ENCODE peak calls at places on chromosomes 4 and X, in six cellular contexts. B, S, R, H, V and D are unnamed samples.

GRCh38 chr4:55318541-55319129 is 27.4 kb upstream of the SRD5A3 start:
- DNase-seq in B (no peak), S (no peak), R (no peak), H (no peak), V (no peak), D (no peak)

GRCh38 chr4:55830741-55831140 is 11.2 kb downstream of the EXOC1L start:
- DNase-seq in B (no peak), S (no peak), R (no peak), H (no peak), V (no peak), D (no peak)

GRCh38 chrX:85506871-85507270 is 127.4 kb upstream of the POF1B start:
- DNase-seq in B (no peak), S (no peak), R (no peak), H (no peak), V (no peak), D (no peak)

GRCh38 chr4:20254517-20255250 is 3.0 kb downstream of the SLIT2 start:
- DNase-seq in B (no peak), S (no peak), R (peak), H (no peak), V (no peak), D (peak)

GRCh38 chr4:137125011-137125410 is 407.3 kb downstream of the PCDH18 start:
- DNase-seq in B (no peak), S (no peak), R (no peak), H (no peak), V (no peak), D (no peak)

GRCh38 chr4:40630335-40631021 is 814 bp upstream of the RBM47 start:
- DNase-seq in B (peak), S (no peak), R (peak), H (no peak), V (peak), D (peak)

GRCh38 chrX:40152173-40152705 is 54.5 kb upstream of the BCOR start:
- DNase-seq in B (no peak), S (peak), R (no peak), H (no peak), V (no peak), D (no peak)

GRCh38 chr4:135464311-135464710 is 1262.7 kb upstream of the PABPC4L start:
- DNase-seq in B (no peak), S (no peak), R (no peak), H (no peak), V (no peak), D (no peak)

DNA sequence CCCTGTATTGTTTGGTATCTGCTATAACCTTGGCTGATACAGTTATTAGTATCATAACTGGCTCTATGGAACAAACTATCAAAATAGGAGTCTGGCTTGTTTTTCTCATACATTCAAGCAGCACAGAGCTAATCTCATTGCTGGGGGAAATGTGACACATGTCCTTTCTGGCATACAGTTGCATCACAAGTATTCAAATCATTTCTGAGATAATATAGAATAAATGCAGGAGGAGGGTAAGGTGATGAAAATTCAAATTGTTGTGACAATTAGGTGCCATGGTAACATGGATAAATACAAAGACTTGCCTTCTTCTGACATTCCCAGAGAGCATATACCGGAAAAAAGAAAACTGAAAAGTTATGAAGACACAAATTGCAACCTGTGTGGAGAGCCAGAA is 2706.8 kb downstream of the ARAP2 start:
- DNase-seq in B (no peak), S (no peak), R (no peak), H (no peak), V (no peak), D (no peak)
- TF ChIP-seq POLR2AphosphoS5 in B (no peak), S (no peak), R (no peak), H (no peak), V (no peak), D (no peak)

GRCh38 chrX:102767287-102767686 is 46.7 kb downstream of the GPRASP3 start:
- DNase-seq in B (no peak), S (no peak), R (no peak), H (no peak), V (no peak), D (no peak)

GRCh38 chrX:102765217-102765616 is 44.7 kb downstream of the GPRASP3 start:
- DNase-seq in B (no peak), S (no peak), R (no peak), H (no peak), V (no peak), D (no peak)

GRCh38 chrX:102765794-102766193 is 45.3 kb downstream of the GPRASP3 start:
- DNase-seq in B (no peak), S (no peak), R (no peak), H (no peak), V (no peak), D (no peak)

GRCh38 chrX:102768984-102769761 is 48.6 kb downstream of the GPRASP3 start:
- DNase-seq in B (peak), S (peak), R (peak), H (peak), V (peak), D (no peak)
- TF ChIP-seq POLR2A in B (peak), S (peak), R (peak), H (peak), V (peak), D (peak)

DNA sequence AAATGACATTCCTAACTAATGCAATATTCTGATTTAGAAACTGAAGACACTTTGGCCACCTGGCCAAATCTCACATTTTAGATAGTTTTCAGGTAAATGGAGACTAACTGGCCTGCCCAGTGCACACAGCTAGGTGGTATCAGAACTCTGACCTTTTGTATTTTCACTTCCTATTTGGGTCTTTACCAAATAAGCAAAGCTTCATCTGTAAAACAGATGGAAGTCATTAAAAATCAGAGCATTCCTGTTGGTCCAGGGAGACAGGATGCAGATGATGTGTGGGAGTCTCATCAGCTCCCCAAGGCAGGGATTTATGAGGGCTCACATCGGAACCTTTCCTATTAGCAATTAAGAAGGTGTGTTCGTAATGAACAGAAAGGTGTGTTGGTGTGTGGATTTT is 57.7 kb downstream of the ARHGAP10 start:
- DNase-seq in B (no peak), S (no peak), R (no peak), H (no peak), V (no peak), D (no peak)
- TF ChIP-seq TAF1 in B (no peak), S (no peak), R (no peak), H (no peak), V (no peak), D (no peak)

DNA sequence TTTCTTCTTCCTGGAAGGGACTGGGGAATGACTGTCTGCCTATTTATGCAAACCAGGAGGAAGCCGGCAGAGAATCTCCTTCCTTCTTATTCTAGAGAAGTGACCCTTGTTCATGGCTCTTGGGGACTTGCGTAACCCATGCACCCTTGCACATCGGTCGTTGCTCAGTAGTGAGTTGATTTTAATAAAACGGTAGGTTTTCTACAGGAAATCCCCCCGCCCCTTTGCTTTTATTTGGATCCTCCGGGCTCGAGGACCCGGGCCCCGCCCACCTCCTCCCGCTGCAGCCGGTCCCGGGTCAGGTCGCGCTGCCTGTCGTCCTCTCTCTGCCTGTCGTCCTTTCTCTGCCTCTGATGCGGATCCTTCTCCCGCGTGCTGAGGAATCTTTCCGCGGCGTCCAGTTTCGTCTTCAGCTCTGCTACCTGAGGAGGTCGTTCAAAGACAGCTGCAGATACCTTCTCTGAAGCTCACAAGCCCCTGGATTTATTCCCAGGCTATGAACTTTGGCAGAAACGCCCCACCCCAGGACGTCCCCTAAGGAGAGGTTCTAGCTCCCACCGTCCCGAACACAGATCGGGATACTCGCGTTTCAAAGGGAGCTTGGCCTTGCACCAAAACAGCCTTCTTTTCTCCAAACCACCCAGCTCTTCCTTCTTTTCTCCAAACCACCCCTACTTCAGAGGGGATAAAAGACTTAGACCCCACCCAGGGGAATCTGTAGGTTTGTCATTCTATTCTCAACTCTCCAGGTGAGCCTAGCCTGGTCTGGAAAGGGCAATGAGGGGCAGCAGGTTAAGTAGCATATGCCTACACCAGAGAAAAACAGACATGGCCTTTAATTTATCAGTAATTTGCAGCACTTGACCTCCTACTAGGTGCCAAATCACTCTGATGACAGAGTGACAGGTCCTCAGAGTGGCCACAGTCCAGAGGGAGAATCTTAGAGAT is 7.0 kb downstream of the TNIP3 start:
- DNase-seq in B (peak), S (peak), R (no peak), H (no peak), V (no peak), D (no peak)
- TF ChIP-seq POLR2AphosphoS5 in B (no peak), S (no peak), R (no peak), H (no peak), V (no peak), D (no peak)

DNA sequence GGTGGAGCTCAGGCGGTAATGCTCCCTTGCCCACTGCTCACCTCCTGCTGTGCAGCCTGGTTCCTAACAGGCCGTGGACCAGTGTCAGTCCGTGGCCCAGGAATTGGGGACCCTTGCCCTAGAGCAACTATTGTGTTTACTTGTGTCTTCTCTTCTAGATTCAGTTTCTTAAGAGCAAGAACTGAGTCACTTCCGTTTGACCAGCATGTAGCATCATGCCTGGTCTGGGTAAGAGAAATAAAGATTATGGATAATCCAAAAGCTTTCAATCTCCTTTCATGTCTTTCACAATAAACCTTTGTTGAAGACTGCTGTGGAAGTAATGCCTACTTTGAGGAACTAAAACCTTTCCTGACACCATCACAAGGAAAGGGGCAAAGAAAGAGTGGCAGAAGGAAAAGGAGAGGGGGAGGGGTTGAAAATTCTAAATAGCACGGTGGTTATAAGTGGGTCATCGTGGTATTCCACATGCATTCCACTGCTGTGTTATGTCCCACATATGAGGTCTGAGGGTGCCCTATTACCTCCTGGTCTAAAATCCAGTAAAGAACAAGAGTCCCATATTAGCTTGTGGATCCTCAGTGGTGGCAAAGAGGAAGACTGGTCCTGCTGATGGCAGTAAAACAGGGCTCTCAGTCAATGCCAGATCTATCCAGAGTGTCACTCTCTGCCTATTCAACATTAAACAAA is 133.4 kb downstream of the RASL11B start:
- DNase-seq in B (no peak), S (no peak), R (no peak), H (no peak), V (no peak), D (no peak)
- TF ChIP-seq POLR2A in B (no peak), S (no peak), R (no peak), H (no peak), V (no peak), D (no peak)